ENCODE peak calls at places on chromosomes 4 and X, in six cellular contexts. V is HS-27A, G is HFF-Myc, C is NCI-H510A treated with DMSO at 0.1 percent for 48 hours, F is pulmonary artery endothelial cell, P is GM18507. D is an unnamed sample.

GRCh38 chrX:152878976-152879755 is 18.7 kb upstream of the ZNF185 start:
- DNase-seq in V (no peak), G (no peak), C (no peak), F (no peak), P (no peak), D (no peak)

GRCh38 chr4:52588771-52589591 is 70.1 kb downstream of the USP46 start:
- DNase-seq in V (no peak), G (no peak), C (no peak), F (peak; percentile 88), P (no peak), D (peak; percentile 66)

GRCh38 chr4:2364654-2365053 is 53.8 kb downstream of the ZFYVE28 start:
- DNase-seq in V (no peak), G (no peak), C (no peak), F (no peak), P (no peak), D (no peak)

GRCh38 chr4:105895609-105896460 is 564 bp downstream of the NPNT start:
- DNase-seq in V (no peak), G (no peak), C (no peak), F (no peak), P (no peak), D (no peak)

GRCh38 chrX:101195442-101196173 is 24.0 kb upstream of the DRP2 start:
- DNase-seq in V (no peak), G (no peak), C (no peak), F (no peak), P (no peak), D (no peak)

GRCh38 chrX:152635941-152636340 is 1.8 kb upstream of the GABRQ start:
- DNase-seq in V (peak; percentile 11), G (no peak), C (peak; percentile 42), F (no peak), P (no peak), D (peak; percentile 13)

GRCh38 chrX:27890611-27891010 is 82.8 kb downstream of the MAGEB10 start:
- DNase-seq in V (no peak), G (peak; percentile 6), C (no peak), F (peak; percentile 65), P (no peak), D (peak; percentile 6)

GRCh38 chrX:53666171-53666570 is 20.3 kb downstream of the HUWE1 start:
- DNase-seq in V (no peak), G (no peak), C (no peak), F (no peak), P (no peak), D (no peak)

GRCh38 chrX:153687121-153688039 is at the start of gene SLC6A8:
- DNase-seq in V (no peak), G (no peak), C (peak; percentile 17), F (no peak), P (peak; percentile 15), D (peak; percentile 15)

GRCh38 chr4:25111648-25112196 is 48.5 kb downstream of the SEPSECS start:
- DNase-seq in V (no peak), G (no peak), C (no peak), F (no peak), P (no peak), D (no peak)

GRCh38 chrX:70038515-70038914 is 11.2 kb downstream of the AWAT2 start:
- DNase-seq in V (no peak), G (no peak), C (no peak), F (no peak), P (no peak), D (no peak)